ENCODE peak calls at places on chromosome 7, in eight cellular contexts. R is mammary epithelial cell, Q is GM23248, N is HepG2, U is HCT116, F is endothelial cell of umbilical vein, T is PC-3, A is fibroblast of lung. K is an unnamed sample.

GRCh38 chr7:1669954-1670893 is at the start of gene ELFN1:
- DNase-seq in T (no peak), R (no peak), U (no peak), N (no peak), F (no peak), A (peak), Q (peak), K (no peak)

GRCh38 chr7:55074008-55074499 is 55.2 kb downstream of the EGFR start:
- DNase-seq in A (peak), N (peak), Q (peak), T (peak), U (peak), F (peak), R (peak), K (peak)

GRCh38 chr7:103766630-103767029 is 222.8 kb downstream of the RELN start:
- DNase-seq in A (no peak), R (no peak), F (no peak), U (no peak), T (no peak), Q (no peak), N (no peak), K (peak)

GRCh38 chr7:91327341-91327740 is 63.1 kb downstream of the FZD1 start:
- DNase-seq in F (no peak), N (no peak), T (no peak), U (no peak), R (no peak), A (no peak), Q (no peak), K (no peak)

GRCh38 chr7:76037310-76037709 is 10.5 kb downstream of the STYXL1 start:
- DNase-seq in R (peak), A (peak), F (no peak), U (no peak), Q (peak), N (no peak), T (peak), K (no peak)

GRCh38 chr7:132183822-132184380 is 392.4 kb downstream of the PLXNA4 start:
- DNase-seq in A (no peak), U (no peak), Q (no peak), T (no peak), F (no peak), R (no peak), N (no peak), K (no peak)

GRCh38 chr7:121172484-121172883 is 156.3 kb upstream of the WNT16 start:
- DNase-seq in T (no peak), F (no peak), U (no peak), A (no peak), Q (no peak), N (no peak), R (no peak), K (no peak)

GRCh38 chr7:66013938-66014337 is 31.9 kb upstream of the GUSB start:
- DNase-seq in F (peak), T (peak), A (peak), Q (peak), U (peak), R (peak), N (peak), K (no peak)

GRCh38 chr7:96236198-96237039 is 85.5 kb downstream of the SLC25A13 start:
- DNase-seq in T (peak), F (peak), N (no peak), A (peak), R (peak), U (peak), Q (peak), K (no peak)

GRCh38 chr7:157751351-157751750 is 414.5 kb downstream of the DNAJB6 start:
- DNase-seq in T (no peak), Q (no peak), U (no peak), N (no peak), R (no peak), A (no peak), F (no peak), K (no peak)

GRCh38 chr7:106205621-106206222 is 79.1 kb downstream of the NAMPT start:
- DNase-seq in T (no peak), R (peak), F (peak), U (no peak), A (peak), N (no peak), Q (peak), K (no peak)

GRCh38 chr7:122975341-122975740 is 20.2 kb downstream of the TAS2R16 start:
- DNase-seq in F (no peak), U (peak), T (peak), R (peak), Q (peak), N (no peak), A (peak), K (no peak)

GRCh38 chr7:20344396-20344795 is 13.7 kb downstream of the ITGB8 start:
- DNase-seq in A (no peak), Q (no peak), F (no peak), R (no peak), N (no peak), U (no peak), T (no peak), K (no peak)

GRCh38 chr7:36787933-36788378 is 63.7 kb upstream of the AOAH start:
- DNase-seq in T (no peak), N (no peak), U (no peak), Q (no peak), R (no peak), A (no peak), F (no peak), K (no peak)

GRCh38 chr7:135670179-135670578 is 7.9 kb downstream of the STMP1 start:
- DNase-seq in U (no peak), N (no peak), T (peak), A (peak), Q (peak), F (no peak), R (peak), K (no peak)

GRCh38 chr7:68720722-68721121 is 877.6 kb upstream of the AUTS2 start:
- DNase-seq in R (no peak), T (no peak), Q (no peak), U (no peak), N (no peak), A (peak), F (no peak), K (peak)

GRCh38 chr7:30845426-30846135 is 66.1 kb upstream of the AQP1 start:
- DNase-seq in A (peak), T (peak), Q (peak), F (peak), N (no peak), R (peak), U (no peak), K (no peak)

GRCh38 chr7:47901542-47901941 is 46.7 kb downstream of the PKD1L1 start:
- DNase-seq in R (no peak), T (peak), U (no peak), Q (peak), A (peak), N (no peak), F (no peak), K (no peak)

GRCh38 chr7:38102486-38102885 is 75.6 kb upstream of the STARD3NL start:
- DNase-seq in Q (peak), A (peak), F (peak), R (no peak), T (no peak), U (no peak), N (no peak), K (no peak)

GRCh38 chr7:12322287-12322902 is 81.3 kb downstream of the VWDE start:
- DNase-seq in N (peak), Q (peak), F (peak), R (no peak), U (peak), T (peak), A (peak), K (peak)

GRCh38 chr7:99453105-99453504 is 12.9 kb downstream of the ATP5MF start:
- DNase-seq in T (no peak), R (no peak), F (no peak), Q (no peak), U (no peak), A (no peak), N (no peak), K (no peak)

GRCh38 chr7:5425507-5426225 is 2.0 kb upstream of the TNRC18 start:
- DNase-seq in A (peak), Q (peak), N (peak), F (peak), U (no peak), R (peak), T (peak), K (no peak)

GRCh38 chr7:33674804-33675411 is 230.4 kb upstream of the BMPER start:
- DNase-seq in Q (no peak), A (no peak), T (no peak), F (no peak), U (no peak), R (no peak), N (no peak), K (no peak)

GRCh38 chr7:55733584-55733983 is 129.0 kb downstream of the SEPTIN14 start:
- DNase-seq in F (peak), R (no peak), N (no peak), T (no peak), Q (peak), A (peak), U (no peak), K (no peak)

GRCh38 chr7:94907420-94908203 is at the start of gene PPP1R9A:
- DNase-seq in Q (peak), F (peak), N (peak), T (peak), R (no peak), A (peak), U (peak), K (peak)

GRCh38 chr7:155796381-155797261 is 15.6 kb downstream of the SHH start:
- DNase-seq in Q (peak), N (no peak), U (no peak), A (no peak), T (peak), R (no peak), F (no peak), K (peak)

GRCh38 chr7:116782177-116782711 is 80.1 kb upstream of the CAPZA2 start:
- DNase-seq in T (peak), U (no peak), F (no peak), N (no peak), A (peak), Q (peak), R (peak), K (no peak)

GRCh38 chr7:79361214-79361613 is 92.3 kb downstream of the MAGI2 start:
- DNase-seq in T (peak), A (no peak), F (no peak), Q (no peak), N (no peak), R (peak), U (peak), K (no peak)

GRCh38 chr7:74059681-74060588 is 23.7 kb upstream of the LIMK1 start:
- DNase-seq in A (peak), R (peak), Q (no peak), T (peak), N (no peak), U (peak), F (no peak), K (no peak)

GRCh38 chr7:135653285-135654080 is 8.8 kb upstream of the STMP1 start:
- DNase-seq in A (peak), U (no peak), Q (no peak), N (no peak), R (no peak), F (no peak), T (no peak), K (no peak)

GRCh38 chr7:139586286-139586685 is 62.8 kb downstream of the CLEC2L start:
- DNase-seq in R (no peak), Q (no peak), A (no peak), U (no peak), F (no peak), N (no peak), T (no peak), K (no peak)

GRCh38 chr7:139582130-139582650 is 58.7 kb downstream of the CLEC2L start:
- DNase-seq in N (no peak), Q (no peak), R (no peak), T (no peak), F (no peak), U (no peak), A (no peak), K (no peak)

GRCh38 chr7:139583826-139584553 is 60.5 kb downstream of the CLEC2L start:
- DNase-seq in F (no peak), A (no peak), R (no peak), T (no peak), Q (no peak), U (no peak), N (no peak), K (no peak)

GRCh38 chr7:139580435-139580834 is 57.0 kb downstream of the CLEC2L start:
- DNase-seq in N (no peak), F (no peak), R (no peak), U (no peak), T (no peak), A (no peak), Q (no peak), K (no peak)

GRCh38 chr7:139582671-139583155 is 59.2 kb downstream of the CLEC2L start:
- DNase-seq in A (no peak), Q (no peak), R (no peak), T (no peak), F (no peak), U (no peak), N (no peak), K (no peak)
- TF ChIP-seq EZH2 in A (no peak), Q (no peak), R (no peak), T (no peak), F (no peak), U (no peak), N (no peak), K (no peak)

DNA sequence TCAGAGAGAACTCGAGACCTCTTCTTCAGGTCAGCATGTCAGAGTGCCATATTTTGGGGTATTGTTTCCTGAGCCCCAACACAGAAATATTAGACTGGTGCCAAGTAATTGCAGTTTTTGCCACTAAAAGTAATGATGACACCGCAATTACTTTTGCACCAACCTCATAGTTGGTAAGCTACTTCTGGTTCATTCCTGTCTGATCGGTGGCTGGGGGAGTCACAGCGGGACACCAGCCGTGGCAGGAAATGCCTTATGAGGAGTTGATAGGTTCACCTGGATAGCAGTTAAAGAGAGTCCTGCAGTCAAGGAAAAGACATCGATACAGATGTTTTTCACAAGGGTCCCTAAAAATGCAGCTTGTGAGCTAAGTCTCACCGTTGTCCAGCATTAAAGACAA is 23.9 kb upstream of the ATP6V0A4 start:
- DNase-seq in N (no peak), T (no peak), A (no peak), U (no peak), F (no peak), Q (no peak), R (no peak), K (no peak)
- H3K4me2 ChIP-seq in N (no peak), T (no peak), A (no peak), U (no peak), F (no peak), Q (no peak), R (no peak), K (no peak)

GRCh38 chr7:107661081-107661864 is 645 bp downstream of the SLC26A4 start:
- DNase-seq in T (peak), U (no peak), R (peak), N (peak), Q (peak), A (peak), F (peak), K (no peak)
- TF ChIP-seq EZH2 in T (peak), U (no peak), R (no peak), N (no peak), Q (no peak), A (no peak), F (no peak), K (no peak)

GRCh38 chr7:142963993-142964392 is 1.8 kb upstream of the KEL start:
- DNase-seq in A (no peak), F (no peak), N (no peak), R (no peak), Q (no peak), T (no peak), U (no peak), K (no peak)

GRCh38 chr7:142961595-142961972 is 579 bp downstream of the KEL start:
- DNase-seq in Q (no peak), R (no peak), F (no peak), U (no peak), N (no peak), A (no peak), T (no peak), K (no peak)

GRCh38 chr7:142961973-142962913 is at the start of gene KEL:
- DNase-seq in T (no peak), R (no peak), Q (no peak), N (no peak), A (no peak), F (no peak), U (no peak), K (no peak)

GRCh38 chr7:142960955-142961512 is 1.1 kb downstream of the KEL start:
- DNase-seq in Q (no peak), F (no peak), N (no peak), R (no peak), U (peak), A (no peak), T (peak), K (peak)

DNA sequence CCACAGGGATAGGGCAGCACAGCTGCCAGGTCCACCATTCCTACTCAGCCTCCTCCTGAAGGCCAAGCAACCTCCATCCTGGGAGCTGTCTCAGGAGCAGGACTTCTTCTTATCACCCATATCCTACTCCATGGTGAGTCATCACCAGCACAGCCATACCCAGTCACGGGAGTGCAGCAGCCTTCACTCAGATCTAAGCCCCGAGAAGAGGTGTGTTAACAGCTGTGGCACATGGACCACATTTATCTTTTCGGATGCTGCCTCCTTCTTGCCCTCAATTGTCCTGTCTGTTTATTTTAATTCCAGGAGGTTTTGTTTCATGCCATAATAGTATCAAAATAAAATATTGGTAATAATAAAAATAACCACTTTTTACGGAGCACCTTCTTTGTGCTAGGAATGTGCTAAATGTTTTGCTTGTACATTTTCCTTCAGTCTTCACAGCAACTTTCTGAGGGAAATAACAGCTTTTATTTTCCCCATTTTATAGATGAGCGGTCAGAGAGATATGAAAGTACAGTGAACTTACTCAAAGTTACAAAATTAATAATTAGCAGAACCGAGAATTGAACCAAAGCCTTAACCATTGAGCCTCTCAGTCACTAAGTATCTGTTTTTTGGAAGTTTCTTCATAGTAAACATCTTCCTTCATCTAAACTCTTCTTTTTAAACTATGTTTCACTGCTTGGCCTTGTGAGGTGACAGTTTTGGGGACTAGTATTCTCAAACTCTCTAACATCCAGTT is 2.5 kb upstream of the KEL start:
- DNase-seq in Q (no peak), R (no peak), N (no peak), U (no peak), A (no peak), T (no peak), F (no peak), K (no peak)
- H3K4me2 ChIP-seq in Q (no peak), R (no peak), N (no peak), U (no peak), A (no peak), T (no peak), F (no peak), K (no peak)